ENCODE peak calls at places on chromosomes 13 and 19, in nine cellular contexts. B, W, X, P, M, R, Q, Z and O are unnamed samples.
A peak's percentile ranks its signal among the peaks of the same experiment; 100 is the strongest.

GRCh38 chr19:19461671-19462622 is 53.4 kb downstream of the TSSK6 start:
- DNase-seq in B (no peak), W (peak; percentile 24), X (no peak), P (peak; percentile 79), M (peak; percentile 49), R (no peak), Q (peak; percentile 83), Z (peak; percentile 89), O (no peak)

GRCh38 chr13:49629947-49630346 is 1.6 kb downstream of the ARL11 start:
- DNase-seq in B (no peak), W (no peak), X (no peak), P (no peak), M (peak; percentile 76), R (no peak), Q (no peak), Z (no peak), O (no peak)

GRCh38 chr13:49214917-49215376 is 5.2 kb upstream of the MLNR start:
- DNase-seq in B (no peak), W (peak; percentile 19), X (no peak), P (peak; percentile 42), M (no peak), R (peak; percentile 19), Q (no peak), Z (peak; percentile 90), O (no peak)

GRCh38 chr19:21202865-21203494 is 61.1 kb downstream of the ZNF431 start:
- DNase-seq in B (no peak), W (peak; percentile 17), X (no peak), P (no peak), M (peak; percentile 15), R (peak; percentile 32), Q (no peak), Z (no peak), O (no peak)

GRCh38 chr13:48334534-48335127 is 31.1 kb downstream of the RB1 start:
- DNase-seq in B (no peak), W (peak; percentile 8), X (no peak), P (no peak), M (peak; percentile 71), R (peak; percentile 19), Q (no peak), Z (no peak), O (no peak)

GRCh38 chr19:20423381-20424207 is 142.0 kb downstream of the ZNF737 start:
- DNase-seq in B (peak; percentile 60), W (peak; percentile 10), X (peak; percentile 80), P (peak; percentile 56), M (no peak), R (no peak), Q (peak; percentile 83), Z (peak; percentile 78), O (no peak)

GRCh38 chr13:100088282-100088647 is 628 bp upstream of the PCCA start:
- DNase-seq in B (no peak), W (no peak), X (no peak), P (no peak), M (no peak), R (no peak), Q (no peak), Z (no peak), O (no peak)

GRCh38 chr13:94267581-94267980 is 211.9 kb downstream of the DCT start:
- DNase-seq in B (no peak), W (no peak), X (no peak), P (no peak), M (no peak), R (no peak), Q (no peak), Z (no peak), O (no peak)

GRCh38 chr19:23395041-23395721 is at the start of gene ZNF91:
- DNase-seq in B (peak; percentile 93), W (peak; percentile 98), X (peak; percentile 98), P (peak; percentile 96), M (peak; percentile 95), R (peak; percentile 91), Q (peak; percentile 98), Z (peak; percentile 97), O (peak; percentile 99)

GRCh38 chr13:48404952-48405351 is 8.0 kb downstream of the LPAR6 start:
- DNase-seq in B (no peak), W (no peak), X (no peak), P (no peak), M (no peak), R (no peak), Q (no peak), Z (no peak), O (no peak)

GRCh38 chr13:30241537-30241936 is 65.8 kb downstream of the KATNAL1 start:
- DNase-seq in B (no peak), W (no peak), X (no peak), P (no peak), M (no peak), R (no peak), Q (no peak), Z (no peak), O (no peak)

GRCh38 chr19:31149306-31149975 is 199.8 kb downstream of the TSHZ3 start:
- DNase-seq in B (no peak), W (no peak), X (no peak), P (no peak), M (no peak), R (no peak), Q (no peak), Z (no peak), O (no peak)

GRCh38 chr13:32195713-32196112 is 119.5 kb downstream of the ZAR1L start:
- DNase-seq in B (no peak), W (no peak), X (no peak), P (no peak), M (no peak), R (no peak), Q (no peak), Z (no peak), O (no peak)

GRCh38 chr13:32202268-32202667 is 112.9 kb downstream of the ZAR1L start:
- DNase-seq in B (no peak), W (no peak), X (no peak), P (no peak), M (no peak), R (no peak), Q (no peak), Z (no peak), O (no peak)

GRCh38 chr13:32200741-32201140 is 114.4 kb downstream of the ZAR1L start:
- DNase-seq in B (no peak), W (no peak), X (no peak), P (no peak), M (no peak), R (no peak), Q (no peak), Z (no peak), O (no peak)

GRCh38 chr13:32201809-32202208 is 113.4 kb downstream of the ZAR1L start:
- DNase-seq in B (no peak), W (no peak), X (no peak), P (no peak), M (no peak), R (no peak), Q (no peak), Z (no peak), O (no peak)

DNA sequence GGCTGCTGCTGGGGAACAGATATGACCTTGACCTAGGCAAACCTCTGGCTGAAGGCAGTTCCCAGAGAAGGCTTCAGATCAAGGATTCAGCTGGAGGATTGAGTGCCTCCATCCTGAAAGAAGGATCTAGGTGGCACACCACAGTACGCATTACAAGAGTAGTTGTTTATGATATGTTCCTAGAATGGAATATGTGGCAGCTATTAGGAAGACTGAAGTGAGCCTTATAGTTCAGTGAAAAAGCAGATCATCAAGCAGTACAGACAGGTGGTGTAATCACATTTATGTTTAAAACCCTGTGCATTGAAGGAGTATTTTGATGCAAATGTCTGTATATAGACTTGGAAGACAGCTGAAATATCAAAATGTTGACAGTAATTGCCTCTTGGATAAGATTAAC is 116.0 kb downstream of the ZAR1L start:
- DNase-seq in B (no peak), W (no peak), X (no peak), P (no peak), M (no peak), R (no peak), Q (no peak), Z (no peak), O (no peak)
- TF ChIP-seq POLR2AphosphoS5 in B (no peak), W (no peak), X (no peak), P (no peak), M (no peak), R (no peak), Q (no peak), Z (no peak), O (no peak)

DNA sequence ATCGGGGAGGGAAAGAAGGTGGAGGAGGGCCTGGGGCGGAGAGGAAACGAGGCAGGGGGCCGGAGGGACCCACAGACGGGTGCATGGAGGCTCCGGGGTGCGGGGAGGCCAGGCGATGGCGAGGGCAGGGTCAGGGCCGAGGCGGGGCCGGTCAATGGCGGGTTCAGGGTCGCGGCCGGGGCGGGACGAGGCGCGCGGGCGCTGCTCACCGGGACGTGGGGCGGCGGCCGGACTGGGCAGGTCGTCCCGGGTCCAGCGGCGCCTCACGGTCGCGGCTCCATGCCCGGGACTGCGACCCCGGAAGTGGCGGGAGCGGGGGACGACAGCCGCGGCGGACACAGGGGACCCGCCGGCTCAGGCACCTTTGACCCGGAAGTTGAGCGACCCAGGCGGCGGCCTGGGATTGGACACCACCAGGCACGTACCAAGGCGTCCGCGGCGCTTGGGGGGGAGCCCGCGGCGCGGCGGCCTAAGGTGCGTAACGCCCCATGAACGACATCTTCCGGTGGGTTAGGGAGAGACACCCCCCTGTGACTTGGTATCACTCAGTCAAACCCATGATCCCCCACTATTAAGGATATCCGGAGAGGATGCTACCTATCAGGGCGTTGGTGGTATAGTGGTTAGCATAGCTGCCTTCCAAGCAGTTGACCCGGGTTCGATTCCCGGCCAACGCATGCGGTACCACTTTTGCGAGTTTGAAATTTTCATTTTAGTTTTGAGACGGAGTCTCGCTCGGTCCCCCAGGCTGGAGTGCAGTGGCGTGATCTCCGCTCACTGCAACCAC is at the start of gene DPP9:
- DNase-seq in B (peak; percentile 96), W (peak; percentile 97), X (peak; percentile 99), P (peak; percentile 97), M (peak; percentile 98), R (peak; percentile 98), Q (peak; percentile 99), Z (peak; percentile 97), O (peak; percentile 100)
- TF ChIP-seq CTCF in B (peak; percentile 53), W (peak; percentile 36), X (peak; percentile 30), P (no peak), M (peak; percentile 4), R (no peak), Q (no peak), Z (peak; percentile 46), O (peak; percentile 12)

DNA sequence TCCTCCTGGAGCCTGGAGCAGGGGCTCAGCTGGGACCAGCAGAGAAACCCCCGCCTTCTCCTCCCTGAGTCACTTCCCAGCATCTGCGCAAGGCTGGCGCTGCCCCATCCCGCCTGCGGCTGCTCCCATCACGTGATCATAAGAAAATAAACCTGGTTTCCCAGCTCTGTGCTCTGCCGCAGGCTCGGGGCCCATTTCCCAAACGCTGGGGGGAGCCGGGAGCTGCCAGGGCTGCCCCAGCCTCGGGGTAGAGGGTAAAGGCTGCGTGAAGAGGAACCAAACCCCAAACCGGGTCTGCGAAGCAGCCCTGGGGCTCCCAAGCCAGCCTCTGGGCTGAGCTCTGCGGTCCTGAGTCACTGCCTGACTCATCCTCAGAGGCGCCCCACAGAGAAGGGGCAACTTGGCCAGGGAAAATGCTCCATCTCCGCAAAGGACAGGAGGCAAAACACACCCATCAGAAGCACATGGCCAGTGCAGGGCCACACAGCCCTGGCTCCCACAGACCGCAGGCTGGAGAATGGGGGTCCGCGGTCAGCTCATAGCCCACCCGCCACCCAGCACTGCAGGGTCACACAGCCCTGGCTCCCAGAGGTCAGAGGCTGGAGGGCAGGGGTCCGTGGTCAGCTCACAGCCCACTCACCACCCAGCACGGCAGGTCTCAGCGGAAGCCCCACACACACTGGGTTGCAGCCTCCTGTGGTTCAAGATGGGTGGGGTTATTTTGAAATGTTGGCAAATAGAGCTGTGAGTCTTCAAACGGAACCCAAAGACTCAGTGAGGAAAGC is 67.1 kb downstream of the RASA3 start:
- DNase-seq in B (peak; percentile 88), W (peak; percentile 83), X (peak; percentile 91), P (peak; percentile 79), M (peak; percentile 96), R (peak; percentile 90), Q (peak; percentile 96), Z (peak; percentile 92), O (peak; percentile 98)
- TF ChIP-seq POLR2A in B (no peak), W (peak; percentile 35), X (no peak), P (no peak), M (peak; percentile 51), R (peak; percentile 4), Q (no peak), Z (no peak), O (no peak)

GRCh38 chr13:43878897-43879322 is 630 bp downstream of the CCDC122 start:
- DNase-seq in B (peak; percentile 57), W (peak; percentile 50), X (peak; percentile 90), P (peak; percentile 71), M (peak; percentile 64), R (no peak), Q (peak; percentile 88), Z (peak; percentile 91), O (peak; percentile 92)
- TF ChIP-seq POLR2AphosphoS5 in B (no peak), W (no peak), X (no peak), P (no peak), M (no peak), R (no peak), Q (peak; percentile 28), Z (peak; percentile 62), O (peak; percentile 9)